ENCODE peak calls at places on chromosome 3, in ten cellular contexts. One of them, this sample, is unnamed.

GRCh38 chr3:141275973-141276372 is 44.3 kb downstream of the PXYLP1 start:
- DNase-seq in heart left ventricle: no peak
- DNase-seq in WERI-Rb-1: no peak
- DNase-seq in foreskin fibroblast: peak
- DNase-seq in endothelial cell: no peak
- DNase-seq in colonic mucosa: no peak
- DNase-seq in Calu3: no peak
- DNase-seq in kidney epithelial cell: no peak
- DNase-seq in fibroblast of villous mesenchyme: peak
- DNase-seq in bronchial epithelial cell: peak
- DNase-seq in this sample: no peak

GRCh38 chr3:100007313-100007712 is 107.0 kb downstream of the FILIP1L start:
- DNase-seq in foreskin fibroblast: no peak
- DNase-seq in Calu3: no peak
- DNase-seq in colonic mucosa: no peak
- DNase-seq in fibroblast of villous mesenchyme: no peak
- DNase-seq in kidney epithelial cell: no peak
- DNase-seq in bronchial epithelial cell: no peak
- DNase-seq in WERI-Rb-1: no peak
- DNase-seq in heart left ventricle: no peak
- DNase-seq in endothelial cell: no peak
- DNase-seq in this sample: no peak

GRCh38 chr3:131386429-131386926 is 4.9 kb downstream of the NUDT16 start:
- DNase-seq in kidney epithelial cell: no peak
- DNase-seq in Calu3: no peak
- DNase-seq in colonic mucosa: peak
- DNase-seq in foreskin fibroblast: peak
- DNase-seq in bronchial epithelial cell: no peak
- DNase-seq in heart left ventricle: peak
- DNase-seq in WERI-Rb-1: no peak
- DNase-seq in fibroblast of villous mesenchyme: peak
- DNase-seq in endothelial cell: no peak
- DNase-seq in this sample: peak

GRCh38 chr3:188584958-188585689 is 431.2 kb downstream of the LPP start:
- DNase-seq in colonic mucosa: no peak
- DNase-seq in bronchial epithelial cell: peak
- DNase-seq in foreskin fibroblast: no peak
- DNase-seq in WERI-Rb-1: no peak
- DNase-seq in heart left ventricle: no peak
- DNase-seq in kidney epithelial cell: no peak
- DNase-seq in endothelial cell: no peak
- DNase-seq in fibroblast of villous mesenchyme: peak
- DNase-seq in Calu3: no peak
- DNase-seq in this sample: no peak

GRCh38 chr3:29436612-29437313 is 155.9 kb downstream of the RBMS3 start:
- DNase-seq in endothelial cell: no peak
- DNase-seq in colonic mucosa: no peak
- DNase-seq in WERI-Rb-1: no peak
- DNase-seq in kidney epithelial cell: no peak
- DNase-seq in heart left ventricle: no peak
- DNase-seq in fibroblast of villous mesenchyme: no peak
- DNase-seq in foreskin fibroblast: no peak
- DNase-seq in Calu3: no peak
- DNase-seq in bronchial epithelial cell: peak
- DNase-seq in this sample: no peak

GRCh38 chr3:187114511-187114910 is 24.8 kb downstream of the RPL39L start:
- DNase-seq in heart left ventricle: no peak
- DNase-seq in foreskin fibroblast: no peak
- DNase-seq in endothelial cell: no peak
- DNase-seq in colonic mucosa: no peak
- DNase-seq in fibroblast of villous mesenchyme: no peak
- DNase-seq in kidney epithelial cell: no peak
- DNase-seq in Calu3: no peak
- DNase-seq in bronchial epithelial cell: no peak
- DNase-seq in WERI-Rb-1: no peak
- DNase-seq in this sample: no peak

GRCh38 chr3:71926242-71926560 is 141.3 kb upstream of the PROK2 start:
- DNase-seq in WERI-Rb-1: peak
- DNase-seq in Calu3: peak
- DNase-seq in foreskin fibroblast: no peak
- DNase-seq in fibroblast of villous mesenchyme: peak
- DNase-seq in endothelial cell: peak
- DNase-seq in heart left ventricle: no peak
- DNase-seq in bronchial epithelial cell: peak
- DNase-seq in colonic mucosa: peak
- DNase-seq in kidney epithelial cell: no peak
- DNase-seq in this sample: no peak

GRCh38 chr3:24520941-24521305 is 26.3 kb upstream of the THRB start:
- DNase-seq in heart left ventricle: no peak
- DNase-seq in colonic mucosa: no peak
- DNase-seq in endothelial cell: no peak
- DNase-seq in fibroblast of villous mesenchyme: no peak
- DNase-seq in bronchial epithelial cell: no peak
- DNase-seq in foreskin fibroblast: no peak
- DNase-seq in Calu3: peak
- DNase-seq in WERI-Rb-1: no peak
- DNase-seq in kidney epithelial cell: no peak
- DNase-seq in this sample: no peak

GRCh38 chr3:108312656-108313055 is 16.3 kb downstream of the HHLA2 start:
- DNase-seq in foreskin fibroblast: peak
- DNase-seq in fibroblast of villous mesenchyme: no peak
- DNase-seq in bronchial epithelial cell: no peak
- DNase-seq in endothelial cell: no peak
- DNase-seq in heart left ventricle: no peak
- DNase-seq in Calu3: no peak
- DNase-seq in kidney epithelial cell: no peak
- DNase-seq in colonic mucosa: no peak
- DNase-seq in WERI-Rb-1: no peak
- DNase-seq in this sample: no peak

GRCh38 chr3:15051531-15051930 is 13.6 kb downstream of the MRPS25 start:
- DNase-seq in colonic mucosa: peak
- DNase-seq in WERI-Rb-1: peak
- DNase-seq in endothelial cell: peak
- DNase-seq in fibroblast of villous mesenchyme: peak
- DNase-seq in foreskin fibroblast: peak
- DNase-seq in bronchial epithelial cell: peak
- DNase-seq in heart left ventricle: no peak
- DNase-seq in Calu3: peak
- DNase-seq in kidney epithelial cell: no peak
- DNase-seq in this sample: no peak

GRCh38 chr3:8644748-8645390 is at the start of gene SSUH2:
- DNase-seq in heart left ventricle: no peak
- DNase-seq in Calu3: no peak
- DNase-seq in endothelial cell: no peak
- DNase-seq in foreskin fibroblast: no peak
- DNase-seq in bronchial epithelial cell: no peak
- DNase-seq in kidney epithelial cell: no peak
- DNase-seq in WERI-Rb-1: no peak
- DNase-seq in fibroblast of villous mesenchyme: no peak
- DNase-seq in colonic mucosa: no peak
- DNase-seq in this sample: no peak

GRCh38 chr3:16085884-16086608 is 88.4 kb upstream of the GALNT15 start:
- DNase-seq in kidney epithelial cell: no peak
- DNase-seq in WERI-Rb-1: no peak
- DNase-seq in bronchial epithelial cell: no peak
- DNase-seq in endothelial cell: no peak
- DNase-seq in Calu3: no peak
- DNase-seq in foreskin fibroblast: no peak
- DNase-seq in fibroblast of villous mesenchyme: no peak
- DNase-seq in colonic mucosa: no peak
- DNase-seq in heart left ventricle: peak
- DNase-seq in this sample: peak

GRCh38 chr3:155281892-155282291 is 11.6 kb downstream of the STRIT1 start:
- DNase-seq in Calu3: no peak
- DNase-seq in bronchial epithelial cell: no peak
- DNase-seq in kidney epithelial cell: no peak
- DNase-seq in WERI-Rb-1: no peak
- DNase-seq in fibroblast of villous mesenchyme: peak
- DNase-seq in colonic mucosa: no peak
- DNase-seq in endothelial cell: no peak
- DNase-seq in heart left ventricle: no peak
- DNase-seq in foreskin fibroblast: peak
- DNase-seq in this sample: no peak

GRCh38 chr3:149263856-149264255 is 42.2 kb upstream of the CP start:
- DNase-seq in heart left ventricle: no peak
- DNase-seq in kidney epithelial cell: no peak
- DNase-seq in foreskin fibroblast: no peak
- DNase-seq in endothelial cell: no peak
- DNase-seq in fibroblast of villous mesenchyme: no peak
- DNase-seq in Calu3: no peak
- DNase-seq in bronchial epithelial cell: no peak
- DNase-seq in colonic mucosa: no peak
- DNase-seq in WERI-Rb-1: no peak
- DNase-seq in this sample: no peak

GRCh38 chr3:185648396-185648795 is 62.3 kb downstream of the SENP2 start:
- DNase-seq in bronchial epithelial cell: no peak
- DNase-seq in colonic mucosa: no peak
- DNase-seq in kidney epithelial cell: no peak
- DNase-seq in Calu3: no peak
- DNase-seq in heart left ventricle: no peak
- DNase-seq in foreskin fibroblast: no peak
- DNase-seq in endothelial cell: no peak
- DNase-seq in fibroblast of villous mesenchyme: no peak
- DNase-seq in WERI-Rb-1: no peak
- DNase-seq in this sample: no peak

GRCh38 chr3:66012711-66013110 is 26.0 kb downstream of the MAGI1 start:
- DNase-seq in kidney epithelial cell: no peak
- DNase-seq in foreskin fibroblast: no peak
- DNase-seq in Calu3: no peak
- DNase-seq in bronchial epithelial cell: no peak
- DNase-seq in WERI-Rb-1: no peak
- DNase-seq in endothelial cell: no peak
- DNase-seq in heart left ventricle: no peak
- DNase-seq in colonic mucosa: no peak
- DNase-seq in fibroblast of villous mesenchyme: no peak
- DNase-seq in this sample: no peak

GRCh38 chr3:68997887-68998286 is 15.6 kb downstream of the EOGT start:
- DNase-seq in foreskin fibroblast: no peak
- DNase-seq in heart left ventricle: no peak
- DNase-seq in endothelial cell: no peak
- DNase-seq in kidney epithelial cell: no peak
- DNase-seq in colonic mucosa: no peak
- DNase-seq in bronchial epithelial cell: peak
- DNase-seq in fibroblast of villous mesenchyme: no peak
- DNase-seq in WERI-Rb-1: no peak
- DNase-seq in Calu3: no peak
- DNase-seq in this sample: no peak
- TF ChIP-seq CTCF in foreskin fibroblast: no peak
- TF ChIP-seq CTCF in heart left ventricle: no peak
- TF ChIP-seq CTCF in endothelial cell: peak
- TF ChIP-seq CTCF in kidney epithelial cell: no peak
- TF ChIP-seq CTCF in colonic mucosa: no peak
- TF ChIP-seq CTCF in bronchial epithelial cell: no peak
- TF ChIP-seq CTCF in fibroblast of villous mesenchyme: no peak
- TF ChIP-seq CTCF in WERI-Rb-1: peak
- TF ChIP-seq CTCF in Calu3: no peak
- TF ChIP-seq CTCF in this sample: no peak

DNA sequence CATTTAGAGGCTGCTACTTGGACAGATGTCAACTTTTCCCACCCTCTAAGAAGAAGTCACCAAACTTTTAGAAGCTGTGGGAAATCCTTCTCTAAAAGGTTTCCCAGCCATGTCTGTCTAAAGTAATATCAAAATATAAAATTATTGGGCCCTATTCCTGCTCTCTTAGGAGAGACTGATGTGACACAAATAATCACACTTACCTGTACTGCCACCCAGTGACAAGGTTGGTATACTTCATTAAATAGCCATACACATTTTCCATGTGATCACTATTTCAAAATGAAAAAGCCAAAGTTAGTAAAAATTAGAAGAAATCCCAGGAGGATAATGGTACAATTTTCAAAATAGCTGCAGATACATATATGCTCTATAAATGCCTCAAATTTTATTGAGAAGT is 12.6 kb downstream of the OSBPL11 start:
- DNase-seq in fibroblast of villous mesenchyme: no peak
- DNase-seq in bronchial epithelial cell: no peak
- DNase-seq in heart left ventricle: no peak
- DNase-seq in WERI-Rb-1: no peak
- DNase-seq in Calu3: no peak
- DNase-seq in kidney epithelial cell: no peak
- DNase-seq in colonic mucosa: no peak
- DNase-seq in endothelial cell: no peak
- DNase-seq in foreskin fibroblast: no peak
- DNase-seq in this sample: no peak
- TF ChIP-seq CTCF in fibroblast of villous mesenchyme: no peak
- TF ChIP-seq CTCF in bronchial epithelial cell: no peak
- TF ChIP-seq CTCF in heart left ventricle: no peak
- TF ChIP-seq CTCF in WERI-Rb-1: no peak
- TF ChIP-seq CTCF in Calu3: no peak
- TF ChIP-seq CTCF in kidney epithelial cell: peak
- TF ChIP-seq CTCF in colonic mucosa: no peak
- TF ChIP-seq CTCF in endothelial cell: no peak
- TF ChIP-seq CTCF in foreskin fibroblast: no peak
- TF ChIP-seq CTCF in this sample: no peak

DNA sequence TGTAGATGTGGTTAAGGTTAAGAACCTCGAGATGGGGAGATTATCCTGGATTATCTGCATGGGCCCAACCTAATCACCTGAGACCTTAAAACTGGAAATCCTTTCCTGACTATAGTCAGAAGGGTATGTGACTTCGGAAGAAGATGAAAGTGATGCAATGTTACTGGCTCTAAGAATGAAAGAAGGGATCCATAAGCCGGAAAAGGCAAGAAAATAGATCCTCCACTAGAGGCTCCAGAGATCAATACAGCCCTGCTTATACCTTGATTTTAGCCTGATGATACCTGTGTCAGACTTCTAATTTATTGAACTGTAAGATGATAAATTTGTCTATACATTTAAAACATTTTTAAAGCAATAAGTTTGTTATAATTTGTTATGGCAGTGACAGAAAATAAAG is 21.5 kb upstream of the GASK1A start:
- DNase-seq in foreskin fibroblast: no peak
- DNase-seq in colonic mucosa: no peak
- DNase-seq in heart left ventricle: no peak
- DNase-seq in endothelial cell: no peak
- DNase-seq in fibroblast of villous mesenchyme: no peak
- DNase-seq in Calu3: no peak
- DNase-seq in WERI-Rb-1: peak
- DNase-seq in kidney epithelial cell: no peak
- DNase-seq in bronchial epithelial cell: no peak
- DNase-seq in this sample: no peak
- TF ChIP-seq CTCF in foreskin fibroblast: peak
- TF ChIP-seq CTCF in colonic mucosa: no peak
- TF ChIP-seq CTCF in heart left ventricle: no peak
- TF ChIP-seq CTCF in endothelial cell: no peak
- TF ChIP-seq CTCF in fibroblast of villous mesenchyme: peak
- TF ChIP-seq CTCF in Calu3: peak
- TF ChIP-seq CTCF in WERI-Rb-1: peak
- TF ChIP-seq CTCF in kidney epithelial cell: peak
- TF ChIP-seq CTCF in bronchial epithelial cell: no peak
- TF ChIP-seq CTCF in this sample: no peak

DNA sequence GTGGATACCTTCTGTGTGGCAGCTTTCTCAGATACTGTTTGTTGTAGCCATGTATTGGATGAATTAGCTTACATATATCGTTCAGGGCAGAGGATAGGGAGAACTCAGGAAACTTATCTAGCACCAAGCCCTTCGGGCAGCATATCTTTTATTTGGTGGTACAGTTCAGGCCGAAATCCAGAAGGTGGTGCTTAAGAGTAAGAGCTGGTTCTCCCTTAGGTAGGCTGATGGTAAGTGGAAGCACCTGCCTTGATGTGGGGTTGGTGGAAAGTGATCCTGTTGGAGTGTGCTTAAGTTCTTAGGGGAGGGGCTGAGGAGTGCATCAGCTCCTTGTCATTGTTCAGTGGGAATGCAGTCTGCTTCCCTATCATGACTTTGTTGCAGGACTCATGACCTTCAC is 187.5 kb downstream of the DOCK3 start:
- DNase-seq in Calu3: no peak
- DNase-seq in fibroblast of villous mesenchyme: no peak
- DNase-seq in foreskin fibroblast: no peak
- DNase-seq in kidney epithelial cell: no peak
- DNase-seq in WERI-Rb-1: no peak
- DNase-seq in heart left ventricle: no peak
- DNase-seq in endothelial cell: no peak
- DNase-seq in colonic mucosa: no peak
- DNase-seq in bronchial epithelial cell: no peak
- DNase-seq in this sample: no peak
- TF ChIP-seq CTCF in Calu3: no peak
- TF ChIP-seq CTCF in fibroblast of villous mesenchyme: no peak
- TF ChIP-seq CTCF in foreskin fibroblast: no peak
- TF ChIP-seq CTCF in kidney epithelial cell: no peak
- TF ChIP-seq CTCF in WERI-Rb-1: peak
- TF ChIP-seq CTCF in heart left ventricle: no peak
- TF ChIP-seq CTCF in endothelial cell: no peak
- TF ChIP-seq CTCF in colonic mucosa: no peak
- TF ChIP-seq CTCF in bronchial epithelial cell: no peak
- TF ChIP-seq CTCF in this sample: no peak